ENCODE peak calls at places on chromosomes 2 and 18, in four cellular contexts. D, N, B and W are unnamed samples.

GRCh38 chr18:50441518-50441917 is 66.7 kb downstream of the SKA1 start:
- DNase-seq in B (no peak), N (no peak), D (no peak), W (no peak)

GRCh38 chr2:33033524-33034150 is 86.9 kb downstream of the LTBP1 start:
- DNase-seq in N (peak), B (no peak), D (no peak), W (peak)

GRCh38 chr2:40220177-40220925 is 231.5 kb downstream of the SLC8A1 start:
- DNase-seq in D (peak), B (peak), N (peak), W (no peak)

GRCh38 chr2:150938586-150938985 is 323.1 kb downstream of the RBM43 start:
- DNase-seq in B (no peak), D (no peak), N (peak), W (no peak)

GRCh38 chr2:106174056-106174455 is 20.0 kb downstream of the UXS1 start:
- DNase-seq in B (no peak), N (no peak), D (no peak), W (no peak)

GRCh38 chr2:8558096-8558495 is 123.8 kb upstream of the ID2 start:
- DNase-seq in D (no peak), B (peak), N (no peak), W (no peak)

GRCh38 chr2:179948058-179948457 is 59.0 kb downstream of the CWC22 start:
- DNase-seq in D (no peak), B (no peak), N (no peak), W (no peak)

GRCh38 chr2:159613515-159614336 is 2.6 kb downstream of the BAZ2B start:
- DNase-seq in B (no peak), N (peak), D (no peak), W (no peak)

GRCh38 chr18:54880706-54881105 is 52.4 kb downstream of the RAB27B start:
- DNase-seq in B (no peak), D (peak), N (peak), W (peak)

GRCh38 chr18:68164909-68165308 is 550.0 kb downstream of the TMX3 start:
- DNase-seq in N (no peak), B (no peak), D (no peak), W (no peak)

GRCh38 chr2:8657423-8658062 is 24.3 kb upstream of the ID2 start:
- DNase-seq in N (no peak), B (no peak), D (no peak), W (no peak)

GRCh38 chr2:63055510-63056308 is 5.1 kb downstream of the OTX1 start:
- DNase-seq in N (no peak), D (no peak), B (no peak), W (no peak)

GRCh38 chr2:99637157-99637697 is 147.4 kb upstream of the REV1 start:
- DNase-seq in N (no peak), D (no peak), B (no peak), W (no peak)

GRCh38 chr2:239790721-239791120 is 234.4 kb downstream of the NDUFA10 start:
- DNase-seq in D (no peak), B (no peak), N (no peak), W (no peak)

GRCh38 chr2:226798422-226799210 is 1.0 kb downstream of the IRS1 start:
- DNase-seq in D (peak), B (peak), N (peak), W (peak)

GRCh38 chr2:172196768-172197322 is 94.1 kb upstream of the DLX2 start:
- DNase-seq in N (no peak), B (no peak), D (peak), W (no peak)

GRCh38 chr2:160869411-160869810 is 290.8 kb upstream of the TANK start:
- DNase-seq in B (no peak), D (peak), N (peak), W (no peak)

GRCh38 chr2:104944495-104944894 is 90.6 kb downstream of the POU3F3 start:
- DNase-seq in B (no peak), D (peak), N (peak), W (peak)

GRCh38 chr2:18926633-18927524 is 337.5 kb upstream of the NT5C1B start:
- DNase-seq in B (no peak), D (no peak), N (no peak), W (no peak)

GRCh38 chr2:48587560-48587959 is 30.1 kb upstream of the GTF2A1L start:
- DNase-seq in N (no peak), D (no peak), B (no peak), W (peak)

GRCh38 chr2:137924019-137924418 is 40.3 kb upstream of the HNMT start:
- DNase-seq in B (no peak), N (peak), D (no peak), W (no peak)